ENCODE peak calls at places on chromosomes 16 and 17, in four cellular contexts. N, Y, D and K are unnamed samples.
A peak's percentile ranks its signal among the peaks of the same experiment; 100 is the strongest.

GRCh38 chr17:58195518-58196123 is 3.1 kb downstream of the EPX start:
- DNase-seq in N (no peak), Y (no peak), D (no peak), K (no peak)

GRCh38 chr17:64632606-64633005 is 29.5 kb downstream of the SMURF2 start:
- DNase-seq in N (no peak), Y (peak; percentile 67), D (no peak), K (no peak)

GRCh38 chr16:54066451-54067056 is 220.0 kb downstream of the IRX3 start:
- DNase-seq in N (peak; percentile 39), Y (no peak), D (no peak), K (no peak)

GRCh38 chr17:31663576-31663975 is 195.5 kb downstream of the COPRS start:
- DNase-seq in N (peak; percentile 17), Y (peak; percentile 49), D (no peak), K (no peak)

GRCh38 chr16:48146710-48147109 is 9.1 kb downstream of the ABCC12 start:
- DNase-seq in N (no peak), Y (no peak), D (no peak), K (no peak)

GRCh38 chr16:77276686-77277085 is 77.5 kb downstream of the SYCE1L start:
- DNase-seq in N (no peak), Y (no peak), D (no peak), K (no peak)

GRCh38 chr17:17058304-17058703 is 16.0 kb downstream of the MPRIP start:
- DNase-seq in N (no peak), Y (no peak), D (no peak), K (peak; percentile 43)

GRCh38 chr17:58247511-58248363 is 9.4 kb downstream of the LPO start:
- DNase-seq in N (no peak), Y (no peak), D (no peak), K (no peak)

GRCh38 chr17:31908386-31908785 is 6.9 kb upstream of the UTP6 start:
- DNase-seq in N (no peak), Y (no peak), D (no peak), K (no peak)

GRCh38 chr16:24482681-24483202 is 56.6 kb upstream of the RBBP6 start:
- DNase-seq in N (no peak), Y (no peak), D (no peak), K (no peak)

GRCh38 chr17:10698116-10698818 is 873 bp downstream of the ADPRM start:
- DNase-seq in N (peak; percentile 52), Y (peak; percentile 39), D (no peak), K (no peak)

GRCh38 chr17:39533891-39534290 is 72.6 kb downstream of the CDK12 start:
- DNase-seq in N (no peak), Y (no peak), D (no peak), K (no peak)